ENCODE peak calls at places on chromosomes 1 and 21, in six cellular contexts. One of them, this sample, is unnamed. For H3K4me1, the result is how much of the 10 kb centered on the place peaks cover.

GRCh38 chr1:27368872-27369703 is 2.3 kb upstream of the MAP3K6 start:
- DNase-seq in suprapubic skin: no peak
- DNase-seq in A549: peak
- DNase-seq in IMR-90: peak
- DNase-seq in heart left ventricle: no peak
- DNase-seq in psoas muscle: no peak
- DNase-seq in this sample: no peak

GRCh38 chr1:246528933-246529731 is 22.1 kb upstream of the SMYD3 start:
- DNase-seq in IMR-90: no peak
- DNase-seq in A549: no peak
- DNase-seq in heart left ventricle: no peak
- DNase-seq in psoas muscle: no peak
- DNase-seq in suprapubic skin: no peak
- DNase-seq in this sample: no peak

GRCh38 chr1:21655748-21656147 is 13.4 kb downstream of the RAP1GAP start:
- DNase-seq in psoas muscle: no peak
- DNase-seq in suprapubic skin: no peak
- DNase-seq in IMR-90: no peak
- DNase-seq in heart left ventricle: no peak
- DNase-seq in A549: peak
- DNase-seq in this sample: no peak

GRCh38 chr21:14591882-14592281 is 45.8 kb upstream of the SAMSN1 start:
- DNase-seq in A549: no peak
- DNase-seq in suprapubic skin: no peak
- DNase-seq in psoas muscle: peak
- DNase-seq in heart left ventricle: peak
- DNase-seq in IMR-90: no peak
- DNase-seq in this sample: peak

GRCh38 chr1:181134543-181135461 is 46.3 kb downstream of the IER5 start:
- DNase-seq in IMR-90: peak
- DNase-seq in psoas muscle: no peak
- DNase-seq in suprapubic skin: no peak
- DNase-seq in A549: peak
- DNase-seq in heart left ventricle: no peak
- DNase-seq in this sample: no peak

GRCh38 chr21:44664691-44665090 is 2.0 kb downstream of the KRTAP12-2 start:
- DNase-seq in suprapubic skin: no peak
- DNase-seq in psoas muscle: no peak
- DNase-seq in heart left ventricle: no peak
- DNase-seq in IMR-90: no peak
- DNase-seq in A549: no peak
- DNase-seq in this sample: no peak

GRCh38 chr1:51877434-51878306 is 857 bp downstream of the NRDC start:
- DNase-seq in A549: peak
- DNase-seq in suprapubic skin: no peak
- DNase-seq in heart left ventricle: no peak
- DNase-seq in psoas muscle: no peak
- DNase-seq in IMR-90: peak
- DNase-seq in this sample: peak

GRCh38 chr1:27961646-27962221 is 2.0 kb downstream of the XKR8 start:
- DNase-seq in psoas muscle: no peak
- DNase-seq in suprapubic skin: no peak
- DNase-seq in A549: no peak
- DNase-seq in IMR-90: no peak
- DNase-seq in heart left ventricle: no peak
- DNase-seq in this sample: no peak

GRCh38 chr1:90475623-90476022 is 241.5 kb downstream of the BARHL2 start:
- DNase-seq in suprapubic skin: no peak
- DNase-seq in heart left ventricle: no peak
- DNase-seq in A549: no peak
- DNase-seq in psoas muscle: no peak
- DNase-seq in IMR-90: peak
- DNase-seq in this sample: no peak

GRCh38 chr1:47434051-47434842 is 3.6 kb upstream of the FOXD2 start:
- DNase-seq in suprapubic skin: no peak
- DNase-seq in psoas muscle: no peak
- DNase-seq in heart left ventricle: peak
- DNase-seq in A549: no peak
- DNase-seq in IMR-90: peak
- DNase-seq in this sample: peak

GRCh38 chr1:26791138-26791537 is 3.4 kb downstream of the PIGV start:
- DNase-seq in IMR-90: no peak
- DNase-seq in suprapubic skin: no peak
- DNase-seq in heart left ventricle: peak
- DNase-seq in A549: no peak
- DNase-seq in psoas muscle: no peak
- DNase-seq in this sample: no peak

GRCh38 chr1:152623203-152623844 is 421 bp upstream of the LCE3A start:
- DNase-seq in suprapubic skin: no peak
- DNase-seq in A549: no peak
- DNase-seq in psoas muscle: no peak
- DNase-seq in IMR-90: no peak
- DNase-seq in heart left ventricle: no peak
- DNase-seq in this sample: no peak

GRCh38 chr1:227764019-227764391 is 28.8 kb downstream of the SNAP47 start:
- DNase-seq in IMR-90: peak
- DNase-seq in heart left ventricle: no peak
- DNase-seq in psoas muscle: no peak
- DNase-seq in suprapubic skin: no peak
- DNase-seq in A549: peak
- DNase-seq in this sample: no peak

GRCh38 chr1:54499097-54500029 is 48.7 kb upstream of the ACOT11 start:
- DNase-seq in IMR-90: peak
- DNase-seq in psoas muscle: no peak
- DNase-seq in A549: no peak
- DNase-seq in suprapubic skin: no peak
- DNase-seq in heart left ventricle: no peak
- DNase-seq in this sample: no peak

GRCh38 chr1:170001266-170001665 is 73.2 kb downstream of the KIFAP3 start:
- DNase-seq in IMR-90: no peak
- DNase-seq in heart left ventricle: no peak
- DNase-seq in A549: no peak
- DNase-seq in psoas muscle: no peak
- DNase-seq in suprapubic skin: no peak
- DNase-seq in this sample: no peak

GRCh38 chr1:7543718-7544090 is 227.4 kb upstream of the VAMP3 start:
- DNase-seq in psoas muscle: no peak
- DNase-seq in IMR-90: no peak
- DNase-seq in heart left ventricle: no peak
- DNase-seq in suprapubic skin: no peak
- DNase-seq in A549: no peak
- DNase-seq in this sample: no peak

GRCh38 chr1:215393476-215393875 is 173.6 kb upstream of the KCTD3 start:
- DNase-seq in A549: no peak
- DNase-seq in psoas muscle: no peak
- DNase-seq in IMR-90: no peak
- DNase-seq in suprapubic skin: no peak
- DNase-seq in heart left ventricle: no peak
- DNase-seq in this sample: no peak

GRCh38 chr1:200400556-200400955 is 9.3 kb downstream of the ZNF281 start:
- DNase-seq in suprapubic skin: no peak
- DNase-seq in psoas muscle: no peak
- DNase-seq in IMR-90: no peak
- DNase-seq in heart left ventricle: no peak
- DNase-seq in A549: no peak
- DNase-seq in this sample: no peak

GRCh38 chr1:6373961-6374720 is 19.4 kb downstream of the ACOT7 start:
- DNase-seq in psoas muscle: no peak
- DNase-seq in heart left ventricle: no peak
- DNase-seq in A549: no peak
- DNase-seq in IMR-90: no peak
- DNase-seq in suprapubic skin: no peak
- DNase-seq in this sample: no peak

GRCh38 chr1:64470670-64471217 is 815 bp downstream of the CACHD1 start:
- DNase-seq in suprapubic skin: peak
- DNase-seq in heart left ventricle: peak
- DNase-seq in psoas muscle: peak
- DNase-seq in A549: peak
- DNase-seq in IMR-90: no peak
- DNase-seq in this sample: no peak

GRCh38 chr1:28450561-28450960 is 55.3 kb upstream of the RCC1 start:
- DNase-seq in A549: no peak
- DNase-seq in suprapubic skin: no peak
- DNase-seq in heart left ventricle: no peak
- DNase-seq in IMR-90: no peak
- DNase-seq in psoas muscle: no peak
- DNase-seq in this sample: no peak

GRCh38 chr1:28833396-28833795 is 21.4 kb downstream of the OPRD1 start:
- DNase-seq in suprapubic skin: no peak
- DNase-seq in A549: no peak
- DNase-seq in heart left ventricle: no peak
- DNase-seq in psoas muscle: no peak
- DNase-seq in IMR-90: no peak
- DNase-seq in this sample: no peak

GRCh38 chr21:32611471-32611997 is 643 bp downstream of the CFAP298 start:
- DNase-seq in psoas muscle: no peak
- DNase-seq in IMR-90: peak
- DNase-seq in A549: no peak
- DNase-seq in heart left ventricle: no peak
- DNase-seq in suprapubic skin: no peak
- DNase-seq in this sample: peak

GRCh38 chr1:68213843-68214242 is 18.5 kb downstream of the WLS start:
- DNase-seq in IMR-90: peak
- DNase-seq in suprapubic skin: peak
- DNase-seq in A549: no peak
- DNase-seq in psoas muscle: peak
- DNase-seq in heart left ventricle: peak
- DNase-seq in this sample: peak

GRCh38 chr1:222105393-222105737 is 363.5 kb upstream of the DUSP10 start:
- DNase-seq in suprapubic skin: no peak
- DNase-seq in heart left ventricle: no peak
- DNase-seq in psoas muscle: no peak
- DNase-seq in IMR-90: no peak
- DNase-seq in A549: no peak
- DNase-seq in this sample: no peak

GRCh38 chr1:51638350-51638749 is 21.5 kb downstream of the OSBPL9 start:
- DNase-seq in suprapubic skin: no peak
- DNase-seq in psoas muscle: no peak
- DNase-seq in IMR-90: no peak
- DNase-seq in A549: no peak
- DNase-seq in heart left ventricle: no peak
- DNase-seq in this sample: no peak

GRCh38 chr1:214086945-214087344 is 99.2 kb downstream of the PROX1 start:
- DNase-seq in heart left ventricle: no peak
- DNase-seq in psoas muscle: no peak
- DNase-seq in suprapubic skin: no peak
- DNase-seq in A549: peak
- DNase-seq in IMR-90: no peak
- DNase-seq in this sample: no peak

GRCh38 chr1:207321790-207322530 is 482 bp downstream of the CD55 start:
- DNase-seq in suprapubic skin: no peak
- DNase-seq in A549: peak
- DNase-seq in IMR-90: no peak
- DNase-seq in psoas muscle: no peak
- DNase-seq in heart left ventricle: no peak
- DNase-seq in this sample: no peak
- H3K4me1 ChIP-seq in suprapubic skin: half or more
- H3K4me1 ChIP-seq in A549: under half
- H3K4me1 ChIP-seq in IMR-90: under half
- H3K4me1 ChIP-seq in psoas muscle: under half
- H3K4me1 ChIP-seq in heart left ventricle: under half
- H3K4me1 ChIP-seq in this sample: under half

GRCh38 chr21:28937737-28938136 is 54.9 kb downstream of the LTN1 start:
- DNase-seq in heart left ventricle: no peak
- DNase-seq in psoas muscle: no peak
- DNase-seq in IMR-90: no peak
- DNase-seq in suprapubic skin: no peak
- DNase-seq in A549: no peak
- DNase-seq in this sample: no peak
- H3K27ac ChIP-seq in heart left ventricle: no peak
- H3K27ac ChIP-seq in psoas muscle: no peak
- H3K27ac ChIP-seq in IMR-90: no peak
- H3K27ac ChIP-seq in suprapubic skin: no peak
- H3K27ac ChIP-seq in A549: no peak
- H3K27ac ChIP-seq in this sample: no peak

DNA sequence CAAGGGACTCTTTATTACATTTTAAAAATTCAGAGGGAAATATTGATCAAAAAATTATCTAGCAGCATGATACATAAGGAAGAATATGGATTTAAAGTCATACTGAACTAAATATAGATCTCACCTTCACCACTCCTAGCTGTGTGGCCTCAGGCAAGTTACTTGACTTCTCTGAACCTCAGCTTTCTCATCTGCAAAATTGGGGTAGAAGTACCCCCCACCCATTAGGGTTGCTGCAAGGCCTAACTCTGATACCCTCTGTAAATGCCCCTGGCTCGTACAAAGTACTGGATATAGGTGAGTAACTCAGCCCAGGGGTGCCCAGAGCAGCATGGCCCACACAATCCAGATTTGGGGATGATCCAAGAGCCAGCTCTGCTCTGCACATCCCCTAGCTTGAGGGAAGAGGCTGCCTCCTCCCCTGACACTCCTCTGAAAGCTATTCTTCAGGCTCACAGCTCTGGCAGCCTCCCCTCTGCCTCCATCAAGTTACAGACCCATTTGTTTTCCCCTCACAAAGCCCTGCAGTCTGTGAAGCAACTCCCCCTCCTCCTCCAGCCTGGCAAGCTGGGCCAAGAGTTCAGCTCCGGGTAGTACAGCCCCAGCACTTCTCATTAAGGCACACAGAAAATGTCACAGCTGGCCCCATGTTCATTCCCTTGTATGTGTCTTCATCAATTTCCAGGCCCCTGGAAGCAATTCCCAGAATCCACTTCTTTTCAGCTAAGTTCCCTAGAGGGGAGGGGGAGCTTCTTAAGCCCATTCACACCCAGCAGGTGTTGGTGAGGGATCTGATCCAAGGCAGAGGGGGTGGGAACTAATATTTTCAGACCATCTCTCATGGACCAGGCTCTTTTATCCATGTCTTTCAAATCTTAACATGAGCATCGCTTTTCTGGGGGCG is 143.7 kb downstream of the PLPP3 start:
- DNase-seq in IMR-90: no peak
- DNase-seq in heart left ventricle: no peak
- DNase-seq in psoas muscle: no peak
- DNase-seq in A549: no peak
- DNase-seq in suprapubic skin: no peak
- DNase-seq in this sample: no peak
- H3K4me1 ChIP-seq in IMR-90: under half
- H3K4me1 ChIP-seq in heart left ventricle: under half
- H3K4me1 ChIP-seq in psoas muscle: under half
- H3K4me1 ChIP-seq in A549: under half
- H3K4me1 ChIP-seq in suprapubic skin: under half
- H3K4me1 ChIP-seq in this sample: under half

GRCh38 chr1:91568261-91568660 is 67.6 kb downstream of the CDC7 start:
- DNase-seq in psoas muscle: no peak
- DNase-seq in suprapubic skin: no peak
- DNase-seq in A549: no peak
- DNase-seq in IMR-90: no peak
- DNase-seq in heart left ventricle: no peak
- DNase-seq in this sample: no peak

GRCh38 chr1:91567583-91567982 is 66.9 kb downstream of the CDC7 start:
- DNase-seq in suprapubic skin: no peak
- DNase-seq in A549: no peak
- DNase-seq in heart left ventricle: no peak
- DNase-seq in IMR-90: no peak
- DNase-seq in psoas muscle: no peak
- DNase-seq in this sample: no peak

GRCh38 chr1:91570105-91570448 is 69.4 kb downstream of the CDC7 start:
- DNase-seq in psoas muscle: no peak
- DNase-seq in heart left ventricle: no peak
- DNase-seq in suprapubic skin: no peak
- DNase-seq in IMR-90: no peak
- DNase-seq in A549: no peak
- DNase-seq in this sample: no peak

GRCh38 chr1:91569411-91570104 is 68.9 kb downstream of the CDC7 start:
- DNase-seq in A549: peak
- DNase-seq in psoas muscle: peak
- DNase-seq in suprapubic skin: peak
- DNase-seq in heart left ventricle: peak
- DNase-seq in IMR-90: peak
- DNase-seq in this sample: peak

GRCh38 chr1:91564888-91565700 is 64.4 kb downstream of the CDC7 start:
- DNase-seq in heart left ventricle: no peak
- DNase-seq in psoas muscle: no peak
- DNase-seq in suprapubic skin: no peak
- DNase-seq in A549: no peak
- DNase-seq in IMR-90: peak
- DNase-seq in this sample: no peak
- H3K27ac ChIP-seq in heart left ventricle: no peak
- H3K27ac ChIP-seq in psoas muscle: no peak
- H3K27ac ChIP-seq in suprapubic skin: peak
- H3K27ac ChIP-seq in A549: no peak
- H3K27ac ChIP-seq in IMR-90: peak
- H3K27ac ChIP-seq in this sample: peak

This sample was measured in lung.